ENCODE peak calls at places on chromosomes 4 and X, in eight cellular contexts. A, L, O, J, B, V, F and K are unnamed samples.

GRCh38 chrX:120301960-120302359 is 9.3 kb downstream of the TMEM255A start:
- DNase-seq in A (no peak), L (no peak), O (no peak), J (no peak), B (no peak), V (no peak), F (no peak), K (no peak)

GRCh38 chrX:74835566-74835965 is 89.7 kb downstream of the NEXMIF start:
- DNase-seq in A (no peak), L (no peak), O (no peak), J (no peak), B (no peak), V (no peak), F (no peak), K (peak)

GRCh38 chr4:177201614-177202013 is 108.1 kb upstream of the NEIL3 start:
- DNase-seq in A (no peak), L (no peak), O (no peak), J (no peak), B (no peak), V (no peak), F (no peak), K (no peak)

GRCh38 chr4:31052519-31052918 is 332.4 kb downstream of the PCDH7 start:
- DNase-seq in A (no peak), L (no peak), O (no peak), J (no peak), B (no peak), V (no peak), F (no peak), K (no peak)

GRCh38 chr4:185567828-185568442 is 32.6 kb upstream of the PDLIM3 start:
- DNase-seq in A (no peak), L (no peak), O (peak), J (no peak), B (no peak), V (no peak), F (peak), K (peak)

GRCh38 chr4:99803702-99804101 is 12.9 kb upstream of the DAPP1 start:
- DNase-seq in A (no peak), L (no peak), O (no peak), J (no peak), B (no peak), V (no peak), F (no peak), K (no peak)

GRCh38 chr4:116551798-116552197 is 533.6 kb downstream of the TRAM1L1 start:
- DNase-seq in A (no peak), L (no peak), O (no peak), J (no peak), B (no peak), V (no peak), F (no peak), K (no peak)

GRCh38 chrX:41031256-41031967 is 53.8 kb upstream of the USP9X start:
- DNase-seq in A (no peak), L (no peak), O (no peak), J (no peak), B (no peak), V (no peak), F (no peak), K (no peak)

GRCh38 chr4:6538586-6538985 is 36.4 kb upstream of the MAN2B2 start:
- DNase-seq in A (no peak), L (no peak), O (no peak), J (no peak), B (no peak), V (no peak), F (no peak), K (no peak)

GRCh38 chr4:142777045-142777743 is 68.9 kb downstream of the INPP4B start:
- DNase-seq in A (peak), L (no peak), O (no peak), J (no peak), B (no peak), V (no peak), F (peak), K (no peak)

GRCh38 chr4:173735585-173735984 is 205.6 kb upstream of the HAND2 start:
- DNase-seq in A (no peak), L (no peak), O (no peak), J (no peak), B (no peak), V (no peak), F (no peak), K (no peak)

GRCh38 chr4:122764071-122764807 is 31.7 kb downstream of the BBS12 start:
- DNase-seq in A (no peak), L (peak), O (peak), J (no peak), B (peak), V (no peak), F (peak), K (no peak)

GRCh38 chr4:103002551-103002950 is 17.0 kb downstream of the SLC9B1 start:
- DNase-seq in A (no peak), L (no peak), O (peak), J (no peak), B (peak), V (no peak), F (peak), K (no peak)

GRCh38 chr4:38004062-38004461 is 43.9 kb downstream of the PTTG2 start:
- DNase-seq in A (no peak), L (no peak), O (peak), J (no peak), B (no peak), V (no peak), F (no peak), K (no peak)

GRCh38 chr4:163556650-163557391 is 62.3 kb downstream of the TMA16 start:
- DNase-seq in A (no peak), L (no peak), O (no peak), J (no peak), B (no peak), V (no peak), F (no peak), K (no peak)

GRCh38 chrX:87425618-87426017 is 92.0 kb upstream of the KLHL4 start:
- DNase-seq in A (no peak), L (no peak), O (no peak), J (no peak), B (no peak), V (no peak), F (no peak), K (no peak)

GRCh38 chrX:140318306-140318705 is 186.6 kb downstream of the SOX3 start:
- DNase-seq in A (no peak), L (no peak), O (peak), J (no peak), B (no peak), V (no peak), F (no peak), K (no peak)

DNA sequence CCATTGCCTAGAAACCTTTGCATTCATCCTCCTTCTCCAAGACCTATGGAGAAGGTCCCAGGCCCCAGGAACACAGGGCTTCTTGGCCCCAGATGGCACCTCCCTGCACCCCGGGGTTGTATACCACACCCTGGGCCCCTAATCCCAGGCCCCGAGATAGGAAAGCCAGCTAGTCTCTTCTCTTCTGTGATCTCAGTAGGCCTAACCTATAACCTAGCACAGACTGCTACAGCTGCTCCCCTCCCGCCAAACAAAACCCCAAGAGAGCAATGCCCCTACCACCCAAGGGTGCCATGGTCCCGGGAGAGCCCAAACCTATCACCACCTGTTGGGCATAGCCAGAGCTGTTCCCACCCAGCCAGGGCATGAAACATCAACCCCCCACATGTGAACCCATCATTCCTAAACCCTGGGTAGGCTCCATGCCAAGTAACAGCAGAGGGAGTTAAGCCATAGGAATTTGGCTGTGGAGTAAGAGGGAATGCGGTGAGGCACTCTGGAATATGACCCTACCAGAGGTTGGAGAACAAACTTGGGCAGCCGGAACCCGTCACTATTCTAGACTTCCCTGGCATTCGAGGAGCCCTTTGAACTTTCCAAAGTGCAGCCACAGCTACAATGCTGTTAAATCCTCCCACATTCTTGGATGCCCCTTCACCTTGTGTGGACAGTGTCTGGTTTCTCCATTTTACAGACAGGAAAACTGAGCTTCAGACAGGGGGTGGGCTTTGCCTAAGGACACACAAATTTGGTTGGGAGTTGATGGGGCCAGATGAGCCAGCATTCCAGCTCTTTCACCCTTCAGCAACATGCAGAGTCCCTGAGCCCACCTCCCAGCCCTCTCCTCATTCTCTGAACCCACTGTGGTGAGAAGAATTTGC is 10.9 kb upstream of the SASH3 start:
- DNase-seq in A (no peak), L (no peak), O (no peak), J (no peak), B (no peak), V (no peak), F (peak), K (no peak)
- TF ChIP-seq CTCF in A (no peak), L (no peak), O (no peak), J (no peak), B (no peak), V (no peak), F (no peak), K (no peak)

GRCh38 chrX:124151195-124151594 is 181.3 kb upstream of the TEX13D start:
- DNase-seq in A (no peak), L (no peak), O (no peak), J (no peak), B (no peak), V (no peak), F (no peak), K (no peak)
- TF ChIP-seq CTCF in A (no peak), L (no peak), O (no peak), J (no peak), B (no peak), V (no peak), F (no peak), K (no peak)

GRCh38 chr4:146095867-146096266 is 79.7 kb upstream of the LSM6 start:
- DNase-seq in A (no peak), L (no peak), O (no peak), J (no peak), B (no peak), V (no peak), F (no peak), K (no peak)
- TF ChIP-seq CTCF in A (no peak), L (no peak), O (no peak), J (no peak), B (no peak), V (no peak), F (no peak), K (no peak)

GRCh38 chrX:104309169-104309568 is 54.4 kb upstream of the ESX1 start:
- DNase-seq in A (no peak), L (no peak), O (no peak), J (no peak), B (no peak), V (no peak), F (no peak), K (no peak)

GRCh38 chrX:104307341-104307740 is 52.6 kb upstream of the ESX1 start:
- DNase-seq in A (no peak), L (no peak), O (no peak), J (no peak), B (no peak), V (no peak), F (no peak), K (no peak)

GRCh38 chrX:104310657-104311056 is 55.9 kb upstream of the ESX1 start:
- DNase-seq in A (no peak), L (no peak), O (no peak), J (no peak), B (no peak), V (no peak), F (peak), K (no peak)

GRCh38 chrX:104306180-104306579 is 51.4 kb upstream of the ESX1 start:
- DNase-seq in A (no peak), L (no peak), O (no peak), J (no peak), B (no peak), V (no peak), F (no peak), K (no peak)

DNA sequence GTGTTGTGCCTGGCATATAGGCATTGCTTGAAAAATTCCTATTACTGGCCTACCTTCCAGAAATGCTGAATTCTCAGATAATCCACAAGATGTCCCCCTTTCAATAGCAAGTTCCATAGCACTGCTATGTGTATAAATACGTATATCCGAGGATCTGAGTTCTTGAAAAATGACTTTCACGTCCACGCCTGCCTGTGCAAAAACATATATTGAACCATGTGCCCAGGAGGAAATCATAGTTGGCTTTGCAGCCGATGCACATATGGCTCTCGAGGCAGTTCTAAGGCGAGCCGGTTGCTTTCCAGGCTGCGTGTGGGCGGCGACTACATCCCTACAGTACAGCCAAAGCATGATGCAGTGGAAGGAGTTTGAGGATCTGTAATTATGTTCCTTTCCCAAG is 55.4 kb upstream of the ESX1 start:
- DNase-seq in A (no peak), L (no peak), O (peak), J (no peak), B (peak), V (no peak), F (peak), K (no peak)
- TF ChIP-seq CTCF in A (no peak), L (no peak), O (peak), J (no peak), B (peak), V (no peak), F (peak), K (peak)

GRCh38 chr4:83455300-83456183 is at the start of the genes HELQ and MRPS18C:
- DNase-seq in A (peak), L (peak), O (peak), J (peak), B (peak), V (peak), F (peak), K (peak)
- TF ChIP-seq CTCF in A (no peak), L (no peak), O (peak), J (no peak), B (peak), V (no peak), F (peak), K (no peak)

GRCh38 chr4:2283199-2283711 is 21.3 kb upstream of the MXD4 start:
- DNase-seq in A (no peak), L (no peak), O (no peak), J (no peak), B (no peak), V (no peak), F (no peak), K (no peak)

GRCh38 chr4:2284161-2284933 is 22.4 kb upstream of the MXD4 start:
- DNase-seq in A (no peak), L (no peak), O (no peak), J (no peak), B (no peak), V (no peak), F (no peak), K (no peak)

GRCh38 chr4:2281575-2282343 is 19.9 kb upstream of the MXD4 start:
- DNase-seq in A (no peak), L (no peak), O (no peak), J (peak), B (no peak), V (no peak), F (no peak), K (no peak)

GRCh38 chr4:2277956-2278355 is 16.0 kb upstream of the MXD4 start:
- DNase-seq in A (no peak), L (no peak), O (no peak), J (no peak), B (no peak), V (no peak), F (no peak), K (no peak)

GRCh38 chr4:2280531-2281300 is 18.8 kb upstream of the MXD4 start:
- DNase-seq in A (peak), L (no peak), O (no peak), J (no peak), B (no peak), V (no peak), F (no peak), K (no peak)
- TF ChIP-seq CTCF in A (no peak), L (peak), O (no peak), J (no peak), B (no peak), V (no peak), F (peak), K (peak)

DNA sequence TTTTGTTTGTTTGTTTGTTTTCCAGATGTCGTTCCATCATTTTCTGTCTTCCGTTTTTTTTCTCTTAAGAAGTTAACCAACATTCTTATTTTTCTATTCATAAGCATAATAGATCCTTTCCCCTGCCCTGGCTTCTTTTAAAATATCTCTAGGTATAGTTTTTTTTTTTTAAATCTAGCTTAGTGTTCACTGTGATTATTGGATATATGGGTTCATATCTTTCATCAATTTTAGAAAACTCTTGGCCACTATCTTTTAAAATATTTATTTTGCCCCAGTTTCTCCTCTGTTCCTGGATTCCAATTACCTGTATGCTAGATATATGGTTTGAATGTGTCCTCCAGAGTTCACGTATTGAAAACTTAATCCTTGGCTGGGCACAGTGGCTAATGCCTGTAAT is 59.6 kb downstream of the GSX2 start:
- DNase-seq in A (no peak), L (no peak), O (no peak), J (no peak), B (no peak), V (no peak), F (no peak), K (no peak)
- TF ChIP-seq CTCF in A (no peak), L (no peak), O (no peak), J (no peak), B (no peak), V (no peak), F (no peak), K (no peak)